ENCODE peak calls at places on chromosome 17, in four cellular contexts. U is Panc1, Q is heart right ventricle, S is body of pancreas. T is an unnamed sample.

GRCh38 chr17:80605326-80606066 is 60.9 kb downstream of the RPTOR start:
- DNase-seq in U (peak; percentile 12), Q (no peak), S (no peak), T (peak; percentile 50)

GRCh38 chr17:49969134-49969759 is at the start of gene DLX4:
- DNase-seq in U (no peak), Q (no peak), S (no peak), T (no peak)

GRCh38 chr17:56960596-56961538 is at the start of gene COIL:
- DNase-seq in U (peak; percentile 76), Q (peak; percentile 93), S (peak; percentile 94), T (peak; percentile 90)

GRCh38 chr17:3802461-3803307 is 1.7 kb upstream of the ITGAE start:
- DNase-seq in U (no peak), Q (no peak), S (peak; percentile 38), T (no peak)

GRCh38 chr17:48244121-48244711 is 136.7 kb downstream of the SNX11 start:
- DNase-seq in U (no peak), Q (no peak), S (no peak), T (peak; percentile 61)

GRCh38 chr17:56902350-56902749 is 11.5 kb downstream of the TRIM25 start:
- DNase-seq in U (no peak), Q (no peak), S (no peak), T (no peak)

GRCh38 chr17:75843577-75844529 is at the start of gene UNC13D:
- DNase-seq in U (no peak), Q (no peak), S (peak; percentile 47), T (peak; percentile 36)

GRCh38 chr17:41521574-41522261 is 3.0 kb upstream of the KRT15 start:
- DNase-seq in U (peak; percentile 74), Q (no peak), S (peak; percentile 26), T (peak; percentile 100)

GRCh38 chr17:72661093-72661944 is 431.2 kb downstream of the SLC39A11 start:
- DNase-seq in U (no peak), Q (no peak), S (peak; percentile 61), T (peak; percentile 94)

GRCh38 chr17:47934856-47935255 is 6.5 kb upstream of the PNPO start:
- DNase-seq in U (no peak), Q (no peak), S (no peak), T (no peak)

GRCh38 chr17:19642373-19642893 is 6.1 kb upstream of the ALDH3A2 start:
- DNase-seq in U (no peak), Q (no peak), S (no peak), T (no peak)

GRCh38 chr17:62665599-62665998 is 38.1 kb downstream of the MRC2 start:
- DNase-seq in U (no peak), Q (no peak), S (no peak), T (no peak)

GRCh38 chr17:19567216-19568015 is 33.8 kb downstream of the SLC47A1 start:
- DNase-seq in U (no peak), Q (no peak), S (no peak), T (no peak)

GRCh38 chr17:63493411-63493810 is 16.6 kb downstream of the ACE start:
- DNase-seq in U (no peak), Q (no peak), S (no peak), T (no peak)

GRCh38 chr17:46872421-46872820 is 21.0 kb downstream of the WNT9B start:
- DNase-seq in U (no peak), Q (no peak), S (no peak), T (no peak)

GRCh38 chr17:18070861-18071340 is 16.8 kb upstream of the DRG2 start:
- DNase-seq in U (no peak), Q (no peak), S (peak; percentile 8), T (no peak)

GRCh38 chr17:17121162-17121561 is 78.9 kb downstream of the MPRIP start:
- DNase-seq in U (no peak), Q (no peak), S (no peak), T (no peak)

GRCh38 chr17:66304304-66305174 is 2.1 kb downstream of the PRKCA start:
- DNase-seq in U (no peak), Q (no peak), S (peak; percentile 18), T (peak; percentile 58)

GRCh38 chr17:57902117-57902799 is 52.4 kb upstream of the MRPS23 start:
- DNase-seq in U (no peak), Q (no peak), S (no peak), T (no peak)

GRCh38 chr17:43987131-43988021 is 17.0 kb upstream of the NAGS start:
- DNase-seq in U (no peak), Q (no peak), S (no peak), T (no peak)

GRCh38 chr17:81392909-81393654 is 2.2 kb upstream of the BAHCC1 start:
- DNase-seq in U (no peak), Q (no peak), S (no peak), T (no peak)

GRCh38 chr17:58334661-58335060 is 6.1 kb upstream of the TSPOAP1 start:
- DNase-seq in U (no peak), Q (no peak), S (no peak), T (no peak)

GRCh38 chr17:82528484-82529265 is 9.1 kb downstream of the FOXK2 start:
- DNase-seq in U (peak; percentile 62), Q (peak; percentile 70), S (peak; percentile 64), T (peak; percentile 62)

GRCh38 chr17:30382345-30382744 is 3.6 kb downstream of the CPD start:
- DNase-seq in U (no peak), Q (no peak), S (no peak), T (no peak)

GRCh38 chr17:17320911-17321220 is 17.7 kb downstream of the NT5M start:
- DNase-seq in U (no peak), Q (no peak), S (no peak), T (no peak)

GRCh38 chr17:29622337-29623282 is at the start of gene CORO6:
- DNase-seq in U (no peak), Q (no peak), S (peak; percentile 65), T (peak; percentile 54)

GRCh38 chr17:45128989-45129388 is 3.3 kb downstream of the PLCD3 start:
- DNase-seq in U (no peak), Q (no peak), S (no peak), T (no peak)

GRCh38 chr17:36609498-36609862 is 8.1 kb downstream of the MRM1 start:
- DNase-seq in U (no peak), Q (no peak), S (no peak), T (no peak)
- TF ChIP-seq CTCF in U (no peak), Q (no peak), S (no peak), T (no peak)

GRCh38 chr17:79066963-79067362 is 7.7 kb upstream of the ENGASE start:
- DNase-seq in U (no peak), Q (no peak), S (no peak), T (no peak)

GRCh38 chr17:79071161-79071560 is 3.5 kb upstream of the ENGASE start:
- DNase-seq in U (no peak), Q (no peak), S (no peak), T (no peak)

GRCh38 chr17:79064026-79064425 is 10.6 kb upstream of the ENGASE start:
- DNase-seq in U (no peak), Q (no peak), S (no peak), T (no peak)

GRCh38 chr17:79070266-79070880 is 4.3 kb upstream of the ENGASE start:
- DNase-seq in U (no peak), Q (no peak), S (no peak), T (no peak)

DNA sequence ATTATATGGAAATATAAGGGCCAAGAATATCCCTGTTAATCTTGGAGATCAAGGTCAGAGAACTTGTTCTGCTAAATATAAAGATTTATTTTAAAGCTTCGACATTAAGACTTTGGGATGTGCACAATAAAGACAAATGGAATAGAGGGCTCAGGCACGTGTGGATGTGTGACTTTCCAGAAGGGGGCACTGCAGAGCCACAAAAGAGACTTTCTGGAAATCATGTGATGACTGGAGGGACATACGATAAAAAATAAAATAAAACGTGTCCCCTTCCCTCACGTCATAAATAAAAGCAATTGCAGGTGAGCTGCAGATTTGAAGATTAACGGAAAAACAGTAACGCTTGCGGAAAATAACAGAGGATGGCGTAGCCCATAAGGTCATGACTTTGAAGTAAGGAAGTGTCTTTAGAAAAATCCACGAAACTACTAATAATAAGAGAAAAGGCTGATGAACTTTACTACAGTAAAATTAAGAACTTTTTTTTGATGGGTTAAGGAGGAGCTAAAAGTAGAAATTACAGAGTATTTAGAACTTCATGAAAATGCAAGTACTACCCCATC is 9.4 kb upstream of the ENGASE start:
- DNase-seq in U (no peak), Q (no peak), S (peak; percentile 61), T (peak; percentile 49)
- TF ChIP-seq CTCF in U (peak; percentile 80), Q (peak; percentile 74), S (peak; percentile 54), T (peak; percentile 33)

GRCh38 chr17:21285164-21286065 is 904 bp downstream of the MAP2K3 start:
- DNase-seq in U (no peak), Q (no peak), S (peak; percentile 65), T (no peak)
- TF ChIP-seq CTCF in U (no peak), Q (peak; percentile 31), S (no peak), T (no peak)

DNA sequence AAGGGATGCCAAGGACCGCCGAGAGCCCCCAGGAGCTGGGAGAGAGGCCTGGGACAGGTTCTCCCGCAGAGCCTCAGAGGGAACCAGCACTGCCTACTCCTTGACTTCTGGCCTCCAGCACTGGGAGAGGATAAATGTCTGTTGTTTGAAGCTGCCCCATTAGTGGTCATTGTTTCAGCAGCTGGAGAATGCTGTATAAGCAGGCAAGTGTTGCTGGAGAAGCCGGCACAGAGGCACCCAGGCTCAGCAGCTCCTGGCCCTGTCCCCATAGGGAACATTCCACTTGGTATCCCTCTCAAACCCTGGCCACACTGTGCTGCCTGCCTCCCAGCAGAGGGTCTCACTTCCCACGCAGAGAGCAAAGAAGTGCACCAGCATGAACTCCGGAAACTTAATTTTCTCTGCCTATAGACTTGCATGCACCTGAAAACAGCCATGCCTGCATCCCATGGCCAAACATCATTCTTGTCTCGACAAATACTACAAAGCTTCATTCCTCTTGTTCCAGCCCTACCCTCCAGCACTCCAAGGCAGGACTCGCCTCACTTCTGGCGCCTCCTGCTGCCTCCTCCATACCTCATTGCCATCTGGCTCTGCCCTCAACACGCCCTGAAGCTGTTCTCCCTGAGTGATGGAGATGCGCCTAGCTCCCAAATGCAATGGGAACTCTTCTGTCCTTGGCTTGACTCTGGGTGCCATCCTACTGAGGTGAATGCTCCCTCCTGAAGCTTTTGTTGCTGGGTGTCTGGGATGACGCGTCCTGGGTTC is 88.1 kb downstream of the DNAH17 start:
- DNase-seq in U (no peak), Q (no peak), S (no peak), T (no peak)
- TF ChIP-seq CTCF in U (no peak), Q (no peak), S (no peak), T (no peak)

DNA sequence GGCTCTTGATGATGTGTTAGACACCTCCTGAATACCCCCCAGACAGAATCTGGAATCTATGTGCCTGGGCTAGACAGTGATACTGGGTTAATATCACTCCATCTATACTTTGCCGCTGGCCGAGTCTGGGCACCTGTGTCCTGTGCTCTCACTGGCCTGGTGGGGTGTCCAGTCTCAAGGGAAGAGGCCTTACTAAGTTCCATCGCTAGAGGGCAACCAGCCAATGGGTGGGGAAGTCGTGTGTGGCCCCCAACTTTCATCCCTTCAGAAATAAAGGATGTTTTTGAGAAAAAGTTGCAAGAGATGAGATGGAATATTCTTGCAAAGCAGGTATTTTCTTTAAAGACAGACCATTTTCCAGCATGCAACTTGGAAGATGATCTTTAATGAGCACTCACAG is 1.6 kb upstream of the GLP2R start:
- DNase-seq in U (no peak), Q (no peak), S (no peak), T (no peak)
- TF ChIP-seq CTCF in U (peak; percentile 39), Q (no peak), S (no peak), T (peak; percentile 21)

T was measured in Calu3.